ENCODE peak calls at places on chromosome 14, in six cellular contexts. I is glutamatergic neuron, L is heart right ventricle, B is WERI-Rb-1, D is stomach, G is transverse colon. Z is an unnamed sample.

GRCh38 chr14:81091139-81091538 is 129.6 kb downstream of the GTF2A1 start:
- DNase-seq in I (no peak), L (no peak), B (no peak), D (no peak), G (no peak), Z (no peak)

GRCh38 chr14:78345346-78345745 is 175.2 kb downstream of the NRXN3 start:
- DNase-seq in I (no peak), L (no peak), B (peak), D (no peak), G (no peak), Z (no peak)

GRCh38 chr14:89339579-89339978 is 77.5 kb downstream of the FOXN3 start:
- DNase-seq in I (no peak), L (no peak), B (no peak), D (no peak), G (no peak), Z (no peak)

GRCh38 chr14:23171251-23171975 is 12.0 kb downstream of the SLC7A8 start:
- DNase-seq in I (no peak), L (no peak), B (no peak), D (peak), G (no peak), Z (no peak)

GRCh38 chr14:69107407-69108003 is 45.4 kb downstream of the DCAF5 start:
- DNase-seq in I (no peak), L (no peak), B (peak), D (peak), G (peak), Z (no peak)

GRCh38 chr14:42782744-42783143 is 1176.1 kb downstream of the LRFN5 start:
- DNase-seq in I (no peak), L (no peak), B (no peak), D (no peak), G (no peak), Z (no peak)

GRCh38 chr14:92599786-92600185 is 86.2 kb downstream of the RIN3 start:
- DNase-seq in I (no peak), L (no peak), B (no peak), D (no peak), G (no peak), Z (no peak)

GRCh38 chr14:37985826-37986470 is 221.8 kb upstream of the SSTR1 start:
- DNase-seq in I (peak), L (no peak), B (peak), D (peak), G (peak), Z (peak)

DNA sequence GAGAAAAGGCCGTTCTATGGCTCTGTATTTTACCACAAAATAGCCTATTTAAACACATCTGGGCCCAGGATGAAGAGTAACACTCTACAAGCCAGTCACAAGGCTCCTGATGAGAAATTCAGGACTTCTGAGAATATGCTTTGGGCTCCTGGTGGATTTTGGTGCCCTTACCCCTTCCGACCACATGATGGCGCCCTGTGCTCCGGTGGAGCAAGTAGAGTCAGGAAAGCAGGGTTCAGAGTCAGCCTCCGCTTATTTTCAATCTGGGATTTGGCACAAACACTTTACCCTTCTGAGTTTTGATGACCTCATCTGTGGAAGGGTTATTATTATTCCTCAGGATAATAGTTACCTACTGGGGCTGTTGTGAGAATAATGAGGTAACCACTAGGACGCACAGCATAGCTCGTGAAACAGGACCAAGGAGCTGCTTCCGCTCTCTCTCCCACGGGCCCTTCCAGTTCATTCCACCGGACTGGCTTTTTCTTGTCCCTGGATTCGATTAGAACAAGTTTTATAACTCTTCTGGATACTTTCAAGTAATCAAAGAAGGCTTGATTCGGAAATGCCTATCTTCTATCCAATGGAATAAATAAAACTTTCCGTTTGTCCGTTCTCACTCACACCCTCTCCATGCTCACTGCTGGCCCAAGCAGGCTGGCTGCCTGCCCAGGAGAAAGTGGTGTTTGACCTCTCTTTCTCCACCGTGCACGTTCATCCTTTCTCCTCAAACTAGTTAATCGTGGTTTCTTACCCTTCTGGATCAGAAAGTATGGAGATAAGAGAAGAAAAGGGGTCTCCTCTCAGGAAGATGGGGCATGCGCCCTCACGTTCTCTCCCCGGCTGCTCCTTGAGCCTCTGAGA is 104.6 kb downstream of the GALC start:
- DNase-seq in I (peak), L (peak), B (peak), D (no peak), G (peak), Z (no peak)
- TF ChIP-seq CTCF in I (peak), L (peak), B (peak), D (no peak), G (no peak), Z (no peak)

GRCh38 chr14:95196268-95196667 is 38.9 kb upstream of the DICER1 start:
- DNase-seq in I (no peak), L (no peak), B (no peak), D (no peak), G (no peak), Z (no peak)
- TF ChIP-seq CTCF in I (no peak), L (peak), B (peak), D (no peak), G (peak), Z (no peak)

GRCh38 chr14:52683985-52684520 is 11.3 kb downstream of the ERO1A start:
- DNase-seq in I (no peak), L (no peak), B (no peak), D (no peak), G (no peak), Z (no peak)

GRCh38 chr14:52678591-52678990 is 16.8 kb downstream of the ERO1A start:
- DNase-seq in I (no peak), L (no peak), B (no peak), D (no peak), G (no peak), Z (no peak)
- TF ChIP-seq CTCF in I (peak), L (no peak), B (peak), D (no peak), G (no peak), Z (no peak)

DNA sequence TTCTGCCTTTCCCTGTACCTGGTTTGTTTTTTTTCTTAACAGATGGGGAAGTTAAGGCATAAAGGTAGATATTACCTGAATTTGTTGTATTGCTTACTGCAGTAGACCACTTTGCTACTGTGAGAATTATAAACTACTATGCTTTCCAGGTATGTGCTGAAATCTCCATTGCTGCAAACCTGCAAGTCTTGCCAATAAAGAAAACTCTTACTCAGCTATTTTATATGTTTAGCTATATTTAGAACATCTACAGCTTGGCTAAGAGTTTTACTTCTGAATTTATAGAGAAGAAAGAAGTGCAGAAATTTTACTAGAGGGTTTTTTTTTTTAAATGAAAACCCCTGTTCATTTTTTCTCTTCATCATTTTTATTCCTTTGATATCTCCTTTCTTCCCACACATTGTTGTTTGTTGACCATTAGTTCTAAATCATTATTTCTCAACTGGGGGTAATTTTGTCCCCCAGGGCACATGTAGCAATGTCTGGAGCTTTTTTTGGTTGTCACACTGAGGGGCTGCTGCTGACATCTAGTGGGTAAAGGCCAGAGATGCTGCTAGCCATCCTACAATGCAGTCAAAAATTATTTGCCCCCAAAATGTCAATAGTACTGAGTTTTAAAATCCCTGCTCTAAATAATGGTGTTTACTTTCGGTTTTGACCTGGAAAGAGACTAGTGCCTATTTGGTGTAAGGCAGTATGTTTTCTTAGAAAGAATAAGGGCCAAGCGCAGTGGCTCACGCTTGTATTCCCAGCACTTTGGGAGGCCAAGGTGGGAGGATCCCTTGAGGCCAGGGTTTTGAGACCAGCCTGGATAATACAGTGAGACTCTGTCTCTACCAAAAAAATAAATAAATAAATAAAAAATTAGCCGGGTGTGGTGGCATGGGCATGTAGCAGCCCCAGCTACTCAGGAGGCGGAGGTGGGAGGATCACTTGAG is 48.6 kb downstream of the PCNX1 start:
- DNase-seq in I (no peak), L (no peak), B (peak), D (no peak), G (no peak), Z (no peak)
- TF ChIP-seq CTCF in I (peak), L (no peak), B (peak), D (peak), G (peak), Z (peak)

DNA sequence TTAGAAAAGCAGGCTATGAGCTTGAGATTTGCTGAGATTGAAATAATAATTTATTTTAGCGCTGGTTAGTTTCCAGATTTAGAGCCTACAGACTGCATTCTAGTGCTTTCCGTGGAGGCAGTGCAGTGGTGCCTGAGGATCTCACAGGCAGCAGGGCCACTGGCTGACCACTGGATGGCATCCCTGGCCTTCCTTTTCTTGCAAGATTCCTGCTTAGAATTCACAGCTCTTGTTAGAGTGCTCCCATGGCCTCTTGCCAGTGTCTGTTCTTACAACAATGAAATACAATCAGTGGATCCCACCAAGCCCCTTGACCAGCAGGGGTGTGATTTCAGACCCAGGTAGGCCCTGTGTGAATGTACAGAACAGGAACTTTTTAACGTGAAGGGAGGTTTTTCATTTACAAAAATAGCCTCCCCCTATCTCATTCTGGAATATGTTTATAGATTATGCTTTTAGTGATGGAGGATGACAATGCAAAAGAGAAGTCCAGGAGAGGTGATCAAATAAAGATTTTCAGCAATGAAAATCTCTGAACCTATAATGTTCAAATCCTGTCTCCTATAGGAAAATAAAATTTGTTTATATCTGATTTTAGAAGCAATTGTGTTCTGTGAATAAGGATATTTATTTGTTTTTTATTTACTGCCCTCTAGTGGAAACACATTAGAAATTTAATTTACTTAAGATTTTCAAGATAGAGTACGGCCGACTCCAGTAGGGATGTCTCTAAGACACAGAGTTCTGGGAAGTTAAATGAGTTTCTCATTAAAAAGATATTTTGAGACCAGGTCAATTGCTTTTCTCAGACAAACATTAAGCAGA is 362.2 kb upstream of the STXBP6 start:
- DNase-seq in I (peak), L (no peak), B (no peak), D (no peak), G (no peak), Z (no peak)
- TF ChIP-seq CTCF in I (peak), L (no peak), B (peak), D (no peak), G (no peak), Z (no peak)

DNA sequence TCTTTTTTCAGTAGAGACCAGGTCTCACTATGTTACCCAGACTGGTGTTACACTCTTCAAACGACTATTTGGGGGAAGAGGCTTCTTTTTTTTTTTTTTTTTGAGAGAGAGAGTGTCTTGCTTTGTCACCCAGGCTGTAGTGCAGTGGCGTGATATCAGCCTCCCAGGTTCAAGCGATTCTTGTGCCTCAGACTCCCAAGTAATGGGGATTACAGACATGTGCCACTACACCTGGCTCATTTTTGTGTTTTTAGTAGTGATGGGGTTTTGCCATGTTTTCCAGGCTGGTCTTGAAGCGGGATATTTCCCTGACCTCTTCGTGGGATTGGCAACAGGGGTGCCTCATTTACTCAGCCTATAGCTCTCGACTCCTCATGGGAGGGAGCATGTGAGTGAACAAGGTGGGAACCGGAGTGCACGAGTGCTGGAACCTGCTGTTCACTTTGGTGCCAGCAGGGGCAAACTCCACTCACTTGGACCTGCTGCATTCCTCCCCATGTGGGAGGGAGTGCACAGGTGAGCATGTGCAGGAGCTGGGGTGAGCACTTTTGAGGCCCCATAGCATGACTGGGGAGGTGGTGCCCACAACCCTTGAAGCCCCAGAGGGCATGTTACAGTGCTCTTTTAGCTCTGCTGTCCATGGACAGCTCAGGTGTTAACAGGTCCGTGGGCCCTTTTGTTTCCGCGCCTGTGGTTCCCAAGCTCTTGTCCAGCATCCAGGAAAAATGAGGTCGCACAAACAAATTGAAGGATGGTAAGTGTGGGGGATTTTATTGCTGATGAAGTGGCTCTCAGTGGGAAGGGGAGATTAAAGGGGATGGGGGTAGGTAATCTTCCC is 79.1 kb upstream of the HECTD1 start:
- DNase-seq in I (peak), L (no peak), B (peak), D (no peak), G (no peak), Z (no peak)
- TF ChIP-seq CTCF in I (peak), L (no peak), B (peak), D (no peak), G (peak), Z (peak)

GRCh38 chr14:85963486-85963885 is 433.5 kb downstream of the FLRT2 start:
- DNase-seq in I (no peak), L (no peak), B (no peak), D (no peak), G (no peak), Z (no peak)

GRCh38 chr14:85960781-85961180 is 430.8 kb downstream of the FLRT2 start:
- DNase-seq in I (peak), L (no peak), B (no peak), D (no peak), G (no peak), Z (no peak)

GRCh38 chr14:85959063-85959462 is 429.1 kb downstream of the FLRT2 start:
- DNase-seq in I (no peak), L (no peak), B (no peak), D (no peak), G (no peak), Z (no peak)

GRCh38 chr14:85958069-85958468 is 428.1 kb downstream of the FLRT2 start:
- DNase-seq in I (no peak), L (no peak), B (no peak), D (no peak), G (no peak), Z (no peak)
- TF ChIP-seq CTCF in I (no peak), L (no peak), B (no peak), D (no peak), G (no peak), Z (no peak)

Z was measured in natural killer cell.